ENCODE peak calls at places on chromosomes 11 and 22, in nine cellular contexts. Y is HFFc6, F is NT2/D1, T is GM13977, G is kidney tubule cell, J is neural progenitor cell, M is NCI-H1092 treated with DMSO at 0.1 percent for 48 hours, S is RKO, N is heart left ventricle. V is an unnamed sample.

GRCh38 chr22:48282804-48283203 is 1520.4 kb downstream of the TBC1D22A start:
- DNase-seq in G (no peak), S (no peak), N (no peak), F (no peak), J (no peak), T (no peak), M (no peak), Y (no peak), V (no peak)

GRCh38 chr22:20549232-20549841 is 41.9 kb downstream of the MED15 start:
- DNase-seq in J (no peak), T (no peak), S (no peak), F (no peak), G (no peak), N (no peak), Y (no peak), M (no peak), V (no peak)

GRCh38 chr11:41446107-41446506 is 13.3 kb downstream of the LRRC4C start:
- DNase-seq in F (no peak), G (peak; percentile 85), T (no peak), M (no peak), J (no peak), N (no peak), S (no peak), Y (no peak), V (peak; percentile 79)

GRCh38 chr11:64916040-64916847 is 765 bp downstream of the ATG2A start:
- DNase-seq in F (no peak), T (peak; percentile 73), Y (no peak), N (peak; percentile 55), S (peak; percentile 82), J (peak; percentile 47), M (peak; percentile 30), G (peak; percentile 55), V (peak; percentile 41)

GRCh38 chr11:112584674-112585073 is 324.0 kb upstream of the PLET1 start:
- DNase-seq in S (no peak), G (peak; percentile 9), Y (no peak), T (no peak), N (no peak), F (no peak), J (peak; percentile 54), M (peak; percentile 32), V (no peak)

GRCh38 chr11:76419896-76420295 is 24.9 kb upstream of the EMSY start:
- DNase-seq in S (peak; percentile 19), T (no peak), J (peak; percentile 34), G (no peak), M (no peak), N (no peak), Y (no peak), F (peak; percentile 8), V (peak; percentile 18)

GRCh38 chr11:75588067-75588481 is 26.0 kb downstream of the SERPINH1 start:
- DNase-seq in N (no peak), S (no peak), F (no peak), T (no peak), M (no peak), G (no peak), J (no peak), Y (no peak), V (no peak)

GRCh38 chr11:20715464-20715863 is 46.1 kb downstream of the NELL1 start:
- DNase-seq in S (no peak), T (no peak), F (no peak), G (no peak), J (no peak), M (no peak), Y (no peak), N (no peak), V (no peak)

GRCh38 chr11:61954106-61955030 is 4.2 kb downstream of the BEST1 start:
- DNase-seq in G (no peak), F (no peak), Y (no peak), T (no peak), J (no peak), M (no peak), S (no peak), N (no peak), V (no peak)

GRCh38 chr11:111299111-111300026 is 1.0 kb downstream of the POU2AF3 start:
- DNase-seq in J (peak; percentile 75), M (no peak), G (peak; percentile 67), Y (peak; percentile 7), T (peak; percentile 75), F (peak; percentile 40), N (peak; percentile 68), S (peak; percentile 72), V (peak; percentile 31)

GRCh38 chr11:79101736-79102135 is 339.1 kb downstream of the TENM4 start:
- DNase-seq in F (no peak), T (no peak), M (peak; percentile 33), Y (no peak), J (no peak), S (no peak), N (no peak), G (no peak), V (no peak)

GRCh38 chr22:23180301-23180892 is at the start of gene BCR:
- DNase-seq in T (peak; percentile 91), N (peak; percentile 82), S (peak; percentile 51), F (no peak), M (peak; percentile 41), G (peak; percentile 71), Y (no peak), J (peak; percentile 87), V (peak; percentile 69)

GRCh38 chr11:72579816-72580647 is 94.2 kb downstream of the PDE2A start:
- DNase-seq in J (no peak), G (no peak), Y (no peak), T (no peak), S (peak; percentile 30), N (no peak), F (no peak), M (no peak), V (no peak)

GRCh38 chr11:133041928-133042890 is 490.1 kb downstream of the OPCML start:
- DNase-seq in T (no peak), G (peak; percentile 79), N (no peak), S (no peak), Y (no peak), M (peak; percentile 79), F (no peak), J (no peak), V (no peak)